ENCODE peak calls at places on chromosomes 4 and X, in six cellular contexts. Q is ELF-1, O is kidney tubule cell, V is AG08395, A is non-pigmented ciliary epithelial cell, Z is NCI-H1417. F is an unnamed sample.

GRCh38 chrX:80876877-80877276 is 67.2 kb upstream of the BRWD3 start:
- DNase-seq in Q (no peak), O (peak), V (peak), A (peak), Z (no peak), F (peak)

GRCh38 chr4:186104895-186105720 is 604 bp downstream of the FAM149A start:
- DNase-seq in Q (peak), O (peak), V (peak), A (no peak), Z (peak), F (no peak)

GRCh38 chrX:86021652-86022289 is 25.6 kb downstream of the CHM start:
- DNase-seq in Q (no peak), O (no peak), V (no peak), A (no peak), Z (no peak), F (no peak)

GRCh38 chr4:38823766-38824165 is 19.2 kb upstream of the TLR1 start:
- DNase-seq in Q (no peak), O (no peak), V (no peak), A (no peak), Z (no peak), F (no peak)

GRCh38 chr4:189941005-189941450 is 356 bp downstream of the FRG1 start:
- DNase-seq in Q (no peak), O (no peak), V (no peak), A (no peak), Z (no peak), F (no peak)

GRCh38 chr4:119873794-119874325 is 192.8 kb downstream of the MAD2L1 start:
- DNase-seq in Q (no peak), O (peak), V (no peak), A (no peak), Z (no peak), F (no peak)

GRCh38 chrX:47619486-47620302 is at the start of gene SYN1:
- DNase-seq in Q (peak), O (peak), V (peak), A (no peak), Z (peak), F (peak)

GRCh38 chrX:48794993-48795501 is 6.8 kb upstream of the HDAC6 start:
- DNase-seq in Q (peak), O (peak), V (peak), A (peak), Z (no peak), F (peak)

GRCh38 chrX:13742397-13743176 is 8.0 kb downstream of the OFD1 start:
- DNase-seq in Q (no peak), O (peak), V (no peak), A (no peak), Z (no peak), F (peak)

GRCh38 chr4:173237152-173237551 is 68.5 kb downstream of the GALNT7 start:
- DNase-seq in Q (no peak), O (no peak), V (no peak), A (no peak), Z (no peak), F (no peak)

GRCh38 chr4:1775731-1776500 is 17.2 kb upstream of the FGFR3 start:
- DNase-seq in Q (peak), O (peak), V (peak), A (no peak), Z (no peak), F (no peak)

GRCh38 chr4:3703677-3704521 is 62.3 kb upstream of the ADRA2C start:
- DNase-seq in Q (peak), O (no peak), V (no peak), A (no peak), Z (no peak), F (no peak)

GRCh38 chr4:15479089-15479912 is 9.6 kb downstream of the CC2D2A start:
- DNase-seq in Q (peak), O (peak), V (peak), A (no peak), Z (peak), F (peak)

GRCh38 chr4:2047781-2048581 is 11.1 kb upstream of the NAT8L start:
- DNase-seq in Q (no peak), O (no peak), V (no peak), A (no peak), Z (no peak), F (no peak)

GRCh38 chrX:119516157-119516702 is 48.0 kb downstream of the SLC25A5 start:
- DNase-seq in Q (peak), O (peak), V (peak), A (peak), Z (peak), F (peak)

F was measured in fibroblast of gingiva.